ENCODE peak calls at places on chromosomes 5 and 9, in seven cellular contexts. C is IMR-90, M is mesendoderm, J is H9, O is mesenchymal stem cell, I is trophoblast cell, T is H1. F is an unnamed sample.

GRCh38 chr9:17229945-17230560 is 95.2 kb downstream of the CNTLN start:
- DNase-seq in C (no peak), J (no peak), I (no peak), T (no peak), M (peak; percentile 9), O (no peak), F (no peak)

GRCh38 chr5:96259211-96259772 is 173.8 kb downstream of the PCSK1 start:
- DNase-seq in J (no peak), M (peak; percentile 10), O (peak; percentile 52), C (peak; percentile 74), I (no peak), T (no peak), F (no peak)

GRCh38 chr5:168552146-168552545 is 23.0 kb downstream of the FBLL1 start:
- DNase-seq in C (peak; percentile 97), T (no peak), O (peak; percentile 56), I (no peak), J (no peak), M (no peak), F (no peak)

GRCh38 chr5:32712463-32713395 is 1.6 kb downstream of the NPR3 start:
- DNase-seq in T (peak; percentile 66), C (peak; percentile 35), O (peak; percentile 30), M (peak; percentile 19), I (no peak), J (peak; percentile 41), F (peak; percentile 8)

GRCh38 chr5:160262665-160263064 is 33.4 kb downstream of the FABP6 start:
- DNase-seq in O (peak; percentile 30), I (no peak), T (no peak), C (no peak), M (no peak), J (no peak), F (no peak)

GRCh38 chr9:69758981-69759477 is 782 bp downstream of the PTAR1 start:
- DNase-seq in J (no peak), I (no peak), C (no peak), O (peak; percentile 50), M (no peak), T (no peak), F (peak; percentile 12)

GRCh38 chr5:126016256-126016655 is 407.0 kb upstream of the GRAMD2B start:
- DNase-seq in O (no peak), I (no peak), T (no peak), J (no peak), C (no peak), M (no peak), F (no peak)

GRCh38 chr9:113398796-113399195 is 2.3 kb downstream of the ALAD start:
- DNase-seq in O (peak; percentile 40), I (no peak), J (no peak), C (no peak), T (no peak), M (no peak), F (no peak)

GRCh38 chr9:99307846-99308245 is 85.8 kb downstream of the SEC61B start:
- DNase-seq in M (peak; percentile 27), J (no peak), O (peak; percentile 50), I (peak; percentile 80), T (no peak), C (no peak), F (no peak)

GRCh38 chr5:159928122-159928960 is 12.1 kb downstream of the ADRA1B start:
- DNase-seq in T (no peak), C (peak; percentile 90), I (no peak), O (peak; percentile 59), M (no peak), J (no peak), F (no peak)

GRCh38 chr5:161783297-161783696 is 64.6 kb upstream of the GABRA1 start:
- DNase-seq in I (no peak), T (no peak), C (no peak), M (no peak), O (no peak), J (no peak), F (no peak)

GRCh38 chr9:122197882-122198281 is 30.9 kb downstream of the LHX6 start:
- DNase-seq in T (no peak), I (no peak), M (no peak), J (no peak), O (no peak), C (no peak), F (no peak)

GRCh38 chr5:52668544-52669185 is 119.1 kb upstream of the ITGA1 start:
- DNase-seq in I (no peak), T (no peak), J (no peak), O (no peak), C (no peak), M (no peak), F (no peak)

GRCh38 chr5:91418158-91418557 is 35.0 kb upstream of the ARRDC3 start:
- DNase-seq in I (no peak), O (peak; percentile 12), J (no peak), C (no peak), T (no peak), M (no peak), F (no peak)

GRCh38 chr9:92641092-92641809 is 28.7 kb downstream of the IPPK start:
- DNase-seq in C (no peak), I (no peak), T (no peak), M (no peak), O (no peak), J (peak; percentile 6), F (no peak)

GRCh38 chr9:136095028-136095494 is at the start of gene NACC2:
- DNase-seq in T (no peak), M (peak; percentile 31), I (peak; percentile 85), J (no peak), C (peak; percentile 52), O (peak; percentile 61), F (peak; percentile 38)

GRCh38 chr9:133960568-133961129 is 31.5 kb downstream of the VAV2 start:
- DNase-seq in J (no peak), T (no peak), O (no peak), I (peak; percentile 14), C (no peak), M (peak; percentile 26), F (no peak)

GRCh38 chr5:31408814-31409213 is 123.1 kb downstream of the DROSHA start:
- DNase-seq in O (peak; percentile 64), M (peak; percentile 68), J (no peak), C (peak; percentile 74), T (no peak), I (peak; percentile 83), F (no peak)

GRCh38 chr5:86665984-86666760 is 48.4 kb downstream of the COX7C start:
- DNase-seq in C (no peak), M (no peak), T (no peak), I (no peak), J (peak; percentile 55), O (no peak), F (no peak)

GRCh38 chr5:168656633-168657032 is 77.5 kb upstream of the PANK3 start:
- DNase-seq in I (no peak), O (peak; percentile 45), M (no peak), C (no peak), J (no peak), T (peak; percentile 3), F (no peak)

GRCh38 chr9:18447131-18447530 is 26.8 kb upstream of the ADAMTSL1 start:
- DNase-seq in C (no peak), T (no peak), O (no peak), I (no peak), J (no peak), M (no peak), F (no peak)

GRCh38 chr9:9214052-9214451 is 1398.8 kb downstream of the PTPRD start:
- DNase-seq in O (no peak), T (no peak), C (no peak), M (no peak), I (no peak), J (no peak), F (no peak)

GRCh38 chr9:131774636-131775035 is 34.8 kb upstream of the RAPGEF1 start:
- DNase-seq in O (no peak), I (no peak), J (no peak), T (no peak), C (no peak), M (no peak), F (no peak)

GRCh38 chr5:138905541-138905940 is 30.4 kb upstream of the LRRTM2 start:
- DNase-seq in I (peak; percentile 82), J (no peak), T (no peak), M (peak; percentile 77), C (peak; percentile 81), O (peak; percentile 80), F (no peak)

GRCh38 chr9:22241024-22241423 is 205.6 kb upstream of the DMRTA1 start:
- DNase-seq in I (no peak), C (no peak), J (no peak), O (no peak), T (no peak), M (no peak), F (no peak)

DNA sequence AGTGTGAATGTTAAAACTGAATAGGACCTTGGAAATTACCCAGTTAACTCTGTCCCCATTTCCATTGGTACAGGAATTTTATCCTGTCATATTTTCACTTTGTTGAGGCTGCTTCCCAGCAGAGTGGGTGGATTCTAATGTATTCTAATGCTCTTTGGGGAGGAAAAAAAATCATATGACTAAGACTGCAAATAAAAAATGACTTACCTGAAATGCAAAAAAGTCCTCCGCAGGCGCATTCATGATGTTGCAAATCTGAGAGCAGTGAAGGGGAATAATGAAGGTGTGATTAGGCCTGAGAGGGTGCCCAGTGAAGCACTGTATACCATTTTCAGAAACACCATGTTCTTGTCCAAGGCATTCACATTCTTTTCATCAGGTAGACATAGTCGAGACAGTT is 41.2 kb downstream of the PDE6A start:
- DNase-seq in J (no peak), O (no peak), I (no peak), T (no peak), M (no peak), C (no peak), F (no peak)
- H3K18ac ChIP-seq in J (no peak overlapping the region), O (no peak overlapping the region), I (no peak overlapping the region), T (no peak overlapping the region), M (no peak overlapping the region), C (no peak overlapping the region), F (no peak overlapping the region)

GRCh38 chr9:81083821-81084512 is 605.4 kb downstream of the TLE1 start:
- DNase-seq in O (peak; percentile 59), I (peak; percentile 56), M (no peak), T (no peak), J (no peak), C (peak; percentile 80), F (no peak)
- H3K18ac ChIP-seq in O (no peak overlapping the region), I (no peak overlapping the region), M (no peak overlapping the region), T (no peak overlapping the region), J (no peak overlapping the region), C (no peak overlapping the region), F (no peak overlapping the region)

GRCh38 chr5:16844952-16845351 is 91.1 kb downstream of the MYO10 start:
- DNase-seq in T (no peak), J (no peak), O (no peak), C (no peak), M (no peak), I (no peak), F (no peak)
- H3K18ac ChIP-seq in T (no peak overlapping the region), J (no peak overlapping the region), O (no peak overlapping the region), C (no peak overlapping the region), M (no peak overlapping the region), I (no peak overlapping the region), F (no peak overlapping the region)

GRCh38 chr9:71703172-71703872 is 65.0 kb downstream of the CEMIP2 start:
- DNase-seq in I (no peak), M (no peak), T (no peak), O (no peak), C (no peak), J (no peak), F (no peak)
- H3K18ac ChIP-seq in I (no peak overlapping the region), M (no peak overlapping the region), T (no peak overlapping the region), O (no peak overlapping the region), C (no peak overlapping the region), J (no peak overlapping the region), F (no peak overlapping the region)

DNA sequence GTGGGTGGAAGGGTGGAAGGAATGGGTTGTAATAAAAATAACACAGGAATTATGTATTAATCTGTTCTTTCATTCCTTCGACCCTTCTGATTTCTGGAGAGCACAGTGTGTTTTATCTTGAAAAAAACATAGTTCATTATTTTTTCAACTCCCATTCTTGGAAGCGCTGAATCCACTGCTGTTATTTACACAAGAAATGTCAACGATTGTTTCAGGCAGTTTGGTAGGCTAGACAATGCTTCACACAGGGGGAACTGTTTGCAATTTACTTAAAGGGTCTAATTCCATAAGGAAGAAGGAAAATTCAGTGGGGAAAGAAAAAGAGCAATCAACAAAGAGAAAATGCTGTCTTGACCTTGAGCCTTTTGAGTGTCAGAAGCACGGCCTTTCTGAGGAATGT is 142.8 kb downstream of the TLE1 start:
- DNase-seq in O (no peak), T (no peak), J (no peak), I (no peak), M (no peak), C (no peak), F (no peak)
- H3K18ac ChIP-seq in O (no peak overlapping the region), T (no peak overlapping the region), J (no peak overlapping the region), I (no peak overlapping the region), M (peak overlapping the region; percentile 87), C (peak overlapping the region; percentile 54), F (no peak overlapping the region)